ENCODE peak calls at places on chromosomes 5 and 9, in ten cellular contexts. D, U, B, E, Q, R, N, J, S and Z are unnamed samples.

GRCh38 chr5:107104774-107105050 is 566.0 kb downstream of the EFNA5 start:
- DNase-seq in J (no peak), E (peak), D (peak), R (no peak), N (no peak), U (no peak), Q (no peak), S (no peak), B (peak), Z (peak)

GRCh38 chr5:10652151-10652550 is 88.3 kb downstream of the ANKRD33B start:
- DNase-seq in J (no peak), S (no peak), D (no peak), B (no peak), E (no peak), R (no peak), U (no peak), N (no peak), Q (no peak), Z (no peak)

GRCh38 chr5:99169309-99169708 is 240.5 kb upstream of the CHD1 start:
- DNase-seq in N (no peak), Q (no peak), D (no peak), S (no peak), J (peak), U (no peak), R (no peak), B (no peak), E (no peak), Z (no peak)

GRCh38 chr5:123937230-123937629 is 425.3 kb downstream of the CSNK1G3 start:
- DNase-seq in D (peak), N (no peak), Q (peak), R (peak), S (no peak), U (no peak), J (peak), B (peak), E (peak), Z (peak)

GRCh38 chr9:83651558-83651957 is 28.6 kb downstream of the IDNK start:
- DNase-seq in U (no peak), R (no peak), N (no peak), E (no peak), B (no peak), D (no peak), S (no peak), J (no peak), Q (no peak), Z (no peak)

GRCh38 chr9:69758981-69759477 is 782 bp downstream of the PTAR1 start:
- DNase-seq in D (no peak), E (no peak), U (peak), N (no peak), R (peak), J (no peak), B (no peak), S (no peak), Q (no peak), Z (no peak)

GRCh38 chr5:93186031-93186682 is 394.9 kb downstream of the NR2F1-AS1 start:
- DNase-seq in E (no peak), R (no peak), B (no peak), N (no peak), Q (no peak), J (peak), D (no peak), S (no peak), U (no peak), Z (no peak)

GRCh38 chr5:39765381-39765780 is 340.6 kb upstream of the DAB2 start:
- DNase-seq in B (no peak), R (no peak), Q (no peak), D (no peak), E (no peak), N (no peak), U (no peak), S (no peak), J (peak), Z (no peak)

GRCh38 chr5:51902512-51902911 is 519.3 kb downstream of the ISL1 start:
- DNase-seq in Q (no peak), U (no peak), B (peak), D (no peak), E (no peak), J (no peak), R (no peak), S (peak), N (no peak), Z (no peak)

GRCh38 chr9:2159521-2160417 is 144.6 kb downstream of the SMARCA2 start:
- DNase-seq in E (no peak), S (peak), R (peak), U (no peak), B (no peak), N (no peak), D (no peak), J (no peak), Q (peak), Z (no peak)